ENCODE peak calls at places on chromosomes 7 and 10, in nine cellular contexts. X, R, Q, S, A, P, B, M and C are unnamed samples.
A peak's percentile ranks its signal among the peaks of the same experiment; 100 is the strongest.

GRCh38 chr7:151724920-151725584 is 151.9 kb downstream of the PRKAG2 start:
- DNase-seq in R (no peak), X (no peak), Q (no peak), M (no peak), B (no peak), P (no peak), S (peak; percentile 32), A (no peak), C (no peak)

GRCh38 chr10:21976739-21977138 is 26.8 kb downstream of the DNAJC1 start:
- DNase-seq in X (no peak), P (no peak), R (no peak), S (no peak), M (no peak), A (peak; percentile 13), Q (peak; percentile 61), B (no peak), C (peak; percentile 19)

GRCh38 chr10:12181065-12181775 is 14.5 kb downstream of the NUDT5 start:
- DNase-seq in X (no peak), B (no peak), Q (no peak), R (no peak), P (no peak), A (no peak), M (no peak), S (no peak), C (no peak)

GRCh38 chr7:132351858-132352539 is 224.3 kb downstream of the PLXNA4 start:
- DNase-seq in S (no peak), M (peak; percentile 13), X (no peak), R (no peak), A (no peak), B (no peak), P (no peak), Q (no peak), C (no peak)

GRCh38 chr10:123865350-123865749 is 26.3 kb downstream of the CPXM2 start:
- DNase-seq in P (no peak), X (no peak), A (no peak), M (no peak), R (no peak), B (no peak), Q (no peak), S (no peak), C (no peak)

GRCh38 chr10:5551531-5552375 is 27.0 kb downstream of the CALML3 start:
- DNase-seq in S (peak; percentile 65), B (peak; percentile 41), X (no peak), Q (no peak), R (peak; percentile 55), P (peak; percentile 44), A (peak; percentile 47), M (no peak), C (peak; percentile 64)

GRCh38 chr7:92289321-92289720 is 43.5 kb downstream of the ANKIB1 start:
- DNase-seq in B (no peak), X (no peak), Q (no peak), S (no peak), R (no peak), P (no peak), A (no peak), M (no peak), C (no peak)

GRCh38 chr7:148457310-148457921 is 133.2 kb upstream of the C7orf33 start:
- DNase-seq in S (no peak), P (no peak), B (no peak), A (no peak), M (no peak), X (no peak), R (no peak), Q (no peak), C (no peak)

GRCh38 chr10:113454341-113455061 is 98.4 kb upstream of the HABP2 start:
- DNase-seq in M (no peak), X (no peak), B (peak; percentile 43), A (peak; percentile 12), R (peak; percentile 36), Q (peak; percentile 38), S (peak; percentile 76), P (peak; percentile 53), C (peak; percentile 70)

GRCh38 chr10:129936266-129936922 is 27.7 kb downstream of the EBF3 start:
- DNase-seq in Q (no peak), S (no peak), A (no peak), P (no peak), M (no peak), R (no peak), X (no peak), B (no peak), C (no peak)

GRCh38 chr7:39130740-39131538 is 153.2 kb downstream of the POU6F2 start:
- DNase-seq in B (no peak), P (no peak), S (no peak), Q (no peak), M (no peak), X (no peak), A (no peak), R (no peak), C (peak; percentile 12)

GRCh38 chr10:117539271-117539876 is 3.2 kb upstream of the EMX2 start:
- DNase-seq in M (no peak), B (no peak), Q (no peak), P (no peak), A (no peak), S (peak; percentile 89), X (no peak), R (no peak), C (no peak)

GRCh38 chr10:21184216-21184615 is 287.1 kb upstream of the NEBL start:
- DNase-seq in R (no peak), P (no peak), Q (no peak), B (no peak), A (no peak), S (no peak), X (no peak), M (no peak), C (peak; percentile 62)

GRCh38 chr10:84825330-84825729 is 496.9 kb downstream of the CCSER2 start:
- DNase-seq in R (no peak), B (no peak), P (no peak), A (peak; percentile 12), M (no peak), X (no peak), S (no peak), Q (no peak), C (no peak)

GRCh38 chr10:110496553-110497437 is 912 bp upstream of the DUSP5 start:
- DNase-seq in X (no peak), A (no peak), M (peak; percentile 45), B (no peak), S (no peak), Q (no peak), R (no peak), P (no peak), C (no peak)

GRCh38 chr10:124066744-124067714 is 26.4 kb downstream of the CHST15 start:
- DNase-seq in X (no peak), S (no peak), A (no peak), P (no peak), R (no peak), B (peak; percentile 48), M (no peak), Q (peak; percentile 21), C (no peak)

GRCh38 chr10:57992321-57993077 is 275.2 kb downstream of the IPMK start:
- DNase-seq in A (peak; percentile 19), P (no peak), S (no peak), Q (no peak), R (no peak), X (no peak), B (peak; percentile 9), M (no peak), C (peak; percentile 26)

GRCh38 chr10:4199196-4199595 is 414.2 kb upstream of the KLF6 start:
- DNase-seq in Q (no peak), B (no peak), X (no peak), R (no peak), P (no peak), S (no peak), A (no peak), M (no peak), C (no peak)

GRCh38 chr7:94665426-94665825 is 9.5 kb upstream of the SGCE start:
- DNase-seq in B (no peak), A (no peak), X (no peak), S (no peak), R (no peak), P (no peak), M (no peak), Q (no peak), C (no peak)

GRCh38 chr7:44403176-44403759 is 77.9 kb upstream of the CAMK2B start:
- DNase-seq in S (no peak), P (no peak), X (no peak), Q (no peak), M (no peak), B (no peak), R (no peak), A (no peak), C (no peak)
- H3K36me3 ChIP-seq in S (peaks cover 18% of the 10 kb centered on the region), P (peaks cover 2% of the 10 kb centered on the region), X (peaks cover 5% of the 10 kb centered on the region), Q (peaks cover 19% of the 10 kb centered on the region), M (peaks cover 20% of the 10 kb centered on the region), B (peaks cover 4% of the 10 kb centered on the region), R (peaks cover 51% of the 10 kb centered on the region), A (peaks cover 20% of the 10 kb centered on the region), C (peaks cover 23% of the 10 kb centered on the region)

DNA sequence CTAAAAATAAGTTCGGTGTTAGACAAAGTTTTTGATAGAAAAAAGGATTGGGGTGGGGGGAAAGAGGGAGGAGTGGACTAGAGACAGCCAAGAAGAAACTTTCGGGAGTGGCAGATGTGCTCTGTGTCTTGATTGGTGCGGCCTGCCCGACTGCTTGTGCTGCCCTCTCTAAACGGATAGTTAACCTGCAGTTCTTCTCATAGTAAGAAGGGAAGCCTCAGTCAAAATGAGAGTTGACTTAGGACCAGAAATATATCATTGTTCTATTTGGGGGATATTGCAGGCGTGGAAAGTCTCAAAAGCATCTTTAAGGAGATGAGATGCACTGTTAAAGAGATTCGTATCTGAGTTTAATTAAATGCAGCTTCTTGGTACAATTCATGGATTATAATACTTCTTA is 39.3 kb downstream of the UBE3C start:
- DNase-seq in R (no peak), Q (no peak), M (no peak), A (no peak), P (no peak), B (no peak), X (no peak), S (no peak), C (no peak)
- H3K36me3 ChIP-seq in R (peaks cover 96% of the 10 kb centered on the region), Q (peaks cover 22% of the 10 kb centered on the region), M (peaks cover 37% of the 10 kb centered on the region), A (peaks cover 43% of the 10 kb centered on the region), P (peaks cover 4% of the 10 kb centered on the region), B (peaks cover 42% of the 10 kb centered on the region), X (peaks cover 79% of the 10 kb centered on the region), S (peaks cover 36% of the 10 kb centered on the region), C (peaks cover 37% of the 10 kb centered on the region)

DNA sequence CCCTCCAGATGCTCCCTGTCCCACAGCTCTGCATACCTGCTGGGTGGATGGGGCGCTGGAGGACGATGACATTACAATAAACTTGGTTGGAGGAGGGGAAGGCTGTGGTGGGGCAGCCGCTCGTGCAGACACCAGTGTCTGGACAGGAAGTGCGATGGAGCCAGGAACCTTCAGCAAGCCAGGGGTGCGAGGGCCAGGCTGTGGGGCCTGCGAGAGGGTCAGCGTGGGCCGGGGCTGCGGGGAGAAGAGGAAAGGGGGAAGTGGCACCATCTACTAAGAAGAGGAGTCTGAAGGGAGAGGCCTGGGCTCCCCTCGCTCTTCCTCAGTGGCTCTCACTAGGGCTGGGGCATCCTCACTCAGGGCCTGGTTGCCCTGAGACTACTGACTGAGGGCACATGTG is 6.4 kb downstream of the AP4M1 start:
- DNase-seq in Q (no peak), P (no peak), S (peak; percentile 54), M (no peak), X (no peak), B (no peak), R (no peak), A (no peak), C (no peak)
- H3K36me3 ChIP-seq in Q (peaks cover 50% of the 10 kb centered on the region), P (peaks cover 4% of the 10 kb centered on the region), S (peaks cover 20% of the 10 kb centered on the region), M (peaks cover 66% of the 10 kb centered on the region), X (peaks cover 70% of the 10 kb centered on the region), B (no peaks in the 10 kb centered on the region), R (peaks cover 83% of the 10 kb centered on the region), A (peaks cover 68% of the 10 kb centered on the region), C (peaks cover 67% of the 10 kb centered on the region)

DNA sequence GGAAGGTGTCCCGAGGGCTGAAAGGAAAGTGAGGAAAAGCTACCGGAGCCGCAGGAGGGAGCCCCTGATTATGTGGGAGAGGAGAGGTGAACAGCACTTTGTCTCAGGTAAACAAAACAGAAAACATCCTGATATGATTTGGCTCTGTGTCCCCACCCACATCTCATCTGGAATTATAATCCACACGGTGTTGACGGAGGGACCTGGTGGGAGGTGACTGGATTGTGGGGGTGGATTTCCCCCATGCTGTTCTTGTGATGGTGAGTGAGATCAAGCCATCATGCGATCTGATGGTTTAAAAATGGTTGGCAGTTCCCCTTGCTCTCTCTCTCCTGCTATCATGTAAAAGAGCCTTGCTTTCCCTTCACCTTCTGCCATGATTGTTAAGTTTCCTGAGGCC is 3.0 kb downstream of the POLD2 start:
- DNase-seq in A (no peak), X (no peak), R (no peak), S (peak; percentile 12), Q (no peak), B (no peak), P (no peak), M (no peak), C (no peak)
- H3K36me3 ChIP-seq in A (peaks cover 36% of the 10 kb centered on the region), X (peaks cover 29% of the 10 kb centered on the region), R (peaks cover 70% of the 10 kb centered on the region), S (peaks cover 4% of the 10 kb centered on the region), Q (peaks cover 49% of the 10 kb centered on the region), B (peaks cover 4% of the 10 kb centered on the region), P (peaks cover 2% of the 10 kb centered on the region), M (no peaks in the 10 kb centered on the region), C (peaks cover 48% of the 10 kb centered on the region)